ENCODE peak calls at places on chromosomes 12 and 14, in ten cellular contexts. One of them, this sample, is unnamed.

GRCh38 chr12:93689076-93689834 is 12.1 kb downstream of the CRADD start:
- DNase-seq in GDM1: no peak
- DNase-seq in activated CD4-positive, alpha-beta T cell treated with anti-CD3 and anti-CD28 coated beads for 48 hours: no peak
- DNase-seq in EL: no peak
- DNase-seq in thoracic aorta: no peak
- DNase-seq in substantia nigra: no peak
- DNase-seq in SJSA1: no peak
- DNase-seq in RCC 7860: no peak
- DNase-seq in naive thymus-derived CD8-positive, alpha-beta T cell: no peak
- DNase-seq in astrocyte of the spinal cord: no peak
- DNase-seq in this sample: no peak

GRCh38 chr14:79758985-79759384 is 452.3 kb downstream of the DIO2 start:
- DNase-seq in RCC 7860: no peak
- DNase-seq in GDM1: no peak
- DNase-seq in activated CD4-positive, alpha-beta T cell treated with anti-CD3 and anti-CD28 coated beads for 48 hours: no peak
- DNase-seq in EL: no peak
- DNase-seq in substantia nigra: no peak
- DNase-seq in naive thymus-derived CD8-positive, alpha-beta T cell: no peak
- DNase-seq in SJSA1: no peak
- DNase-seq in thoracic aorta: no peak
- DNase-seq in astrocyte of the spinal cord: no peak
- DNase-seq in this sample: no peak

GRCh38 chr14:71665781-71666180 is 266.4 kb upstream of the RGS6 start:
- DNase-seq in activated CD4-positive, alpha-beta T cell treated with anti-CD3 and anti-CD28 coated beads for 48 hours: no peak
- DNase-seq in thoracic aorta: no peak
- DNase-seq in GDM1: no peak
- DNase-seq in EL: no peak
- DNase-seq in substantia nigra: no peak
- DNase-seq in naive thymus-derived CD8-positive, alpha-beta T cell: no peak
- DNase-seq in astrocyte of the spinal cord: no peak
- DNase-seq in SJSA1: no peak
- DNase-seq in RCC 7860: no peak
- DNase-seq in this sample: no peak

GRCh38 chr14:26281280-26281998 is 316.4 kb downstream of the NOVA1 start:
- DNase-seq in RCC 7860: peak
- DNase-seq in substantia nigra: no peak
- DNase-seq in GDM1: no peak
- DNase-seq in astrocyte of the spinal cord: peak
- DNase-seq in naive thymus-derived CD8-positive, alpha-beta T cell: no peak
- DNase-seq in activated CD4-positive, alpha-beta T cell treated with anti-CD3 and anti-CD28 coated beads for 48 hours: no peak
- DNase-seq in SJSA1: no peak
- DNase-seq in thoracic aorta: no peak
- DNase-seq in EL: no peak
- DNase-seq in this sample: peak

GRCh38 chr12:80226576-80226975 is 127.2 kb downstream of the OTOGL start:
- DNase-seq in GDM1: no peak
- DNase-seq in activated CD4-positive, alpha-beta T cell treated with anti-CD3 and anti-CD28 coated beads for 48 hours: no peak
- DNase-seq in naive thymus-derived CD8-positive, alpha-beta T cell: no peak
- DNase-seq in astrocyte of the spinal cord: peak
- DNase-seq in SJSA1: no peak
- DNase-seq in substantia nigra: no peak
- DNase-seq in RCC 7860: peak
- DNase-seq in thoracic aorta: no peak
- DNase-seq in EL: peak
- DNase-seq in this sample: no peak

GRCh38 chr12:57735198-57735855 is 3.2 kb downstream of the AGAP2 start:
- DNase-seq in naive thymus-derived CD8-positive, alpha-beta T cell: no peak
- DNase-seq in SJSA1: peak
- DNase-seq in astrocyte of the spinal cord: no peak
- DNase-seq in EL: no peak
- DNase-seq in GDM1: no peak
- DNase-seq in thoracic aorta: no peak
- DNase-seq in RCC 7860: no peak
- DNase-seq in substantia nigra: no peak
- DNase-seq in activated CD4-positive, alpha-beta T cell treated with anti-CD3 and anti-CD28 coated beads for 48 hours: no peak
- DNase-seq in this sample: no peak

GRCh38 chr12:91538418-91538817 is 355.8 kb upstream of the DCN start:
- DNase-seq in EL: no peak
- DNase-seq in astrocyte of the spinal cord: no peak
- DNase-seq in GDM1: no peak
- DNase-seq in naive thymus-derived CD8-positive, alpha-beta T cell: no peak
- DNase-seq in substantia nigra: no peak
- DNase-seq in activated CD4-positive, alpha-beta T cell treated with anti-CD3 and anti-CD28 coated beads for 48 hours: no peak
- DNase-seq in thoracic aorta: no peak
- DNase-seq in SJSA1: no peak
- DNase-seq in RCC 7860: no peak
- DNase-seq in this sample: no peak

GRCh38 chr14:22691171-22691570 is 47.0 kb upstream of the OR6J1 start:
- DNase-seq in activated CD4-positive, alpha-beta T cell treated with anti-CD3 and anti-CD28 coated beads for 48 hours: no peak
- DNase-seq in thoracic aorta: no peak
- DNase-seq in astrocyte of the spinal cord: peak
- DNase-seq in RCC 7860: peak
- DNase-seq in GDM1: no peak
- DNase-seq in substantia nigra: no peak
- DNase-seq in SJSA1: no peak
- DNase-seq in EL: peak
- DNase-seq in naive thymus-derived CD8-positive, alpha-beta T cell: no peak
- DNase-seq in this sample: no peak

GRCh38 chr12:109655578-109655977 is 58.0 kb upstream of the FAM222A start:
- DNase-seq in GDM1: no peak
- DNase-seq in SJSA1: no peak
- DNase-seq in astrocyte of the spinal cord: no peak
- DNase-seq in activated CD4-positive, alpha-beta T cell treated with anti-CD3 and anti-CD28 coated beads for 48 hours: no peak
- DNase-seq in thoracic aorta: no peak
- DNase-seq in EL: no peak
- DNase-seq in substantia nigra: no peak
- DNase-seq in naive thymus-derived CD8-positive, alpha-beta T cell: peak
- DNase-seq in RCC 7860: no peak
- DNase-seq in this sample: no peak

GRCh38 chr12:54173066-54173726 is 15.6 kb downstream of the SMUG1 start:
- DNase-seq in SJSA1: no peak
- DNase-seq in astrocyte of the spinal cord: peak
- DNase-seq in substantia nigra: peak
- DNase-seq in naive thymus-derived CD8-positive, alpha-beta T cell: no peak
- DNase-seq in GDM1: no peak
- DNase-seq in activated CD4-positive, alpha-beta T cell treated with anti-CD3 and anti-CD28 coated beads for 48 hours: peak
- DNase-seq in RCC 7860: no peak
- DNase-seq in thoracic aorta: no peak
- DNase-seq in EL: peak
- DNase-seq in this sample: no peak

GRCh38 chr12:40946612-40947194 is 241.4 kb upstream of the PDZRN4 start:
- DNase-seq in RCC 7860: peak
- DNase-seq in substantia nigra: no peak
- DNase-seq in naive thymus-derived CD8-positive, alpha-beta T cell: no peak
- DNase-seq in thoracic aorta: no peak
- DNase-seq in EL: peak
- DNase-seq in astrocyte of the spinal cord: peak
- DNase-seq in activated CD4-positive, alpha-beta T cell treated with anti-CD3 and anti-CD28 coated beads for 48 hours: no peak
- DNase-seq in SJSA1: no peak
- DNase-seq in GDM1: no peak
- DNase-seq in this sample: peak

GRCh38 chr12:109632299-109632698 is 58.7 kb downstream of the MVK start:
- DNase-seq in EL: no peak
- DNase-seq in naive thymus-derived CD8-positive, alpha-beta T cell: no peak
- DNase-seq in RCC 7860: no peak
- DNase-seq in activated CD4-positive, alpha-beta T cell treated with anti-CD3 and anti-CD28 coated beads for 48 hours: no peak
- DNase-seq in thoracic aorta: no peak
- DNase-seq in SJSA1: no peak
- DNase-seq in astrocyte of the spinal cord: no peak
- DNase-seq in GDM1: no peak
- DNase-seq in substantia nigra: no peak
- DNase-seq in this sample: no peak

GRCh38 chr14:59161571-59162175 is 26.8 kb upstream of the DAAM1 start:
- DNase-seq in substantia nigra: no peak
- DNase-seq in GDM1: no peak
- DNase-seq in RCC 7860: no peak
- DNase-seq in thoracic aorta: no peak
- DNase-seq in SJSA1: no peak
- DNase-seq in EL: peak
- DNase-seq in activated CD4-positive, alpha-beta T cell treated with anti-CD3 and anti-CD28 coated beads for 48 hours: peak
- DNase-seq in astrocyte of the spinal cord: peak
- DNase-seq in naive thymus-derived CD8-positive, alpha-beta T cell: no peak
- DNase-seq in this sample: no peak

GRCh38 chr14:100994082-100994481 is 90.6 kb upstream of the RTL1 start:
- DNase-seq in EL: peak
- DNase-seq in astrocyte of the spinal cord: no peak
- DNase-seq in GDM1: no peak
- DNase-seq in activated CD4-positive, alpha-beta T cell treated with anti-CD3 and anti-CD28 coated beads for 48 hours: no peak
- DNase-seq in naive thymus-derived CD8-positive, alpha-beta T cell: no peak
- DNase-seq in RCC 7860: no peak
- DNase-seq in substantia nigra: no peak
- DNase-seq in thoracic aorta: no peak
- DNase-seq in SJSA1: no peak
- DNase-seq in this sample: no peak

GRCh38 chr14:106396999-106397398 is 870.6 kb downstream of the TMEM121 start:
- DNase-seq in SJSA1: no peak
- DNase-seq in GDM1: no peak
- DNase-seq in activated CD4-positive, alpha-beta T cell treated with anti-CD3 and anti-CD28 coated beads for 48 hours: no peak
- DNase-seq in thoracic aorta: no peak
- DNase-seq in astrocyte of the spinal cord: no peak
- DNase-seq in EL: no peak
- DNase-seq in substantia nigra: no peak
- DNase-seq in RCC 7860: no peak
- DNase-seq in naive thymus-derived CD8-positive, alpha-beta T cell: no peak
- DNase-seq in this sample: no peak

GRCh38 chr12:70641691-70642090 is 4.5 kb upstream of the PTPRB start:
- DNase-seq in GDM1: no peak
- DNase-seq in substantia nigra: no peak
- DNase-seq in naive thymus-derived CD8-positive, alpha-beta T cell: no peak
- DNase-seq in thoracic aorta: no peak
- DNase-seq in RCC 7860: no peak
- DNase-seq in SJSA1: no peak
- DNase-seq in EL: no peak
- DNase-seq in activated CD4-positive, alpha-beta T cell treated with anti-CD3 and anti-CD28 coated beads for 48 hours: no peak
- DNase-seq in astrocyte of the spinal cord: no peak
- DNase-seq in this sample: no peak

GRCh38 chr12:109098671-109099070 is 1.3 kb downstream of the UNG start:
- DNase-seq in thoracic aorta: no peak
- DNase-seq in EL: no peak
- DNase-seq in SJSA1: no peak
- DNase-seq in GDM1: no peak
- DNase-seq in naive thymus-derived CD8-positive, alpha-beta T cell: no peak
- DNase-seq in RCC 7860: no peak
- DNase-seq in astrocyte of the spinal cord: no peak
- DNase-seq in substantia nigra: no peak
- DNase-seq in activated CD4-positive, alpha-beta T cell treated with anti-CD3 and anti-CD28 coated beads for 48 hours: no peak
- DNase-seq in this sample: no peak

GRCh38 chr12:130031571-130032189 is 127.9 kb upstream of the TMEM132D start:
- DNase-seq in GDM1: no peak
- DNase-seq in EL: peak
- DNase-seq in naive thymus-derived CD8-positive, alpha-beta T cell: no peak
- DNase-seq in astrocyte of the spinal cord: peak
- DNase-seq in RCC 7860: peak
- DNase-seq in substantia nigra: peak
- DNase-seq in activated CD4-positive, alpha-beta T cell treated with anti-CD3 and anti-CD28 coated beads for 48 hours: peak
- DNase-seq in SJSA1: no peak
- DNase-seq in thoracic aorta: no peak
- DNase-seq in this sample: peak

GRCh38 chr12:75959060-75959459 is 72.5 kb downstream of the PHLDA1 start:
- DNase-seq in astrocyte of the spinal cord: no peak
- DNase-seq in activated CD4-positive, alpha-beta T cell treated with anti-CD3 and anti-CD28 coated beads for 48 hours: no peak
- DNase-seq in GDM1: no peak
- DNase-seq in substantia nigra: no peak
- DNase-seq in SJSA1: no peak
- DNase-seq in RCC 7860: no peak
- DNase-seq in EL: no peak
- DNase-seq in thoracic aorta: no peak
- DNase-seq in naive thymus-derived CD8-positive, alpha-beta T cell: no peak
- DNase-seq in this sample: no peak

GRCh38 chr12:87827638-87828264 is 201.4 kb downstream of the C12orf50 start:
- DNase-seq in SJSA1: no peak
- DNase-seq in astrocyte of the spinal cord: peak
- DNase-seq in substantia nigra: no peak
- DNase-seq in naive thymus-derived CD8-positive, alpha-beta T cell: no peak
- DNase-seq in activated CD4-positive, alpha-beta T cell treated with anti-CD3 and anti-CD28 coated beads for 48 hours: no peak
- DNase-seq in RCC 7860: peak
- DNase-seq in thoracic aorta: no peak
- DNase-seq in EL: peak
- DNase-seq in GDM1: no peak
- DNase-seq in this sample: no peak

GRCh38 chr14:96592591-96593388 is 90.6 kb downstream of the PAPOLA start:
- DNase-seq in activated CD4-positive, alpha-beta T cell treated with anti-CD3 and anti-CD28 coated beads for 48 hours: peak
- DNase-seq in substantia nigra: peak
- DNase-seq in astrocyte of the spinal cord: peak
- DNase-seq in GDM1: no peak
- DNase-seq in naive thymus-derived CD8-positive, alpha-beta T cell: peak
- DNase-seq in RCC 7860: no peak
- DNase-seq in SJSA1: no peak
- DNase-seq in EL: peak
- DNase-seq in thoracic aorta: no peak
- DNase-seq in this sample: peak

GRCh38 chr14:88002421-88002820 is 2.5 kb upstream of the GPR65 start:
- DNase-seq in substantia nigra: no peak
- DNase-seq in EL: no peak
- DNase-seq in thoracic aorta: no peak
- DNase-seq in astrocyte of the spinal cord: no peak
- DNase-seq in SJSA1: no peak
- DNase-seq in GDM1: peak
- DNase-seq in activated CD4-positive, alpha-beta T cell treated with anti-CD3 and anti-CD28 coated beads for 48 hours: no peak
- DNase-seq in naive thymus-derived CD8-positive, alpha-beta T cell: peak
- DNase-seq in RCC 7860: no peak
- DNase-seq in this sample: no peak